ENCODE peak calls at places on chromosomes 16 and 17, in seven cellular contexts. Y is K562; G is CD8-positive, alpha-beta T cell; J is endothelial cell of umbilical vein; A is activated naive CD8-positive, alpha-beta T cell treated with anti-CD3 and anti-CD28 coated beads, Interleukin-2, amount 50 U/mL, for 16 hours; M is keratinocyte; W is IMR-90. X is an unnamed sample.

GRCh38 chr17:35241520-35241919 is 1.4 kb upstream of the SLFN5 start:
- DNase-seq in Y (no peak), G (peak), J (no peak), A (no peak), M (no peak), W (no peak), X (no peak)

GRCh38 chr17:3754458-3755334 is 31.0 kb downstream of the HASPIN start:
- DNase-seq in Y (peak), G (peak), J (no peak), A (peak), M (peak), W (no peak), X (no peak)

GRCh38 chr16:29148867-29149272 is 164.0 kb downstream of the LAT start:
- DNase-seq in Y (no peak), G (peak), J (no peak), A (no peak), M (no peak), W (no peak), X (no peak)

GRCh38 chr16:67884-68789 is 4.3 kb downstream of the RHBDF1 start:
- DNase-seq in Y (no peak), G (no peak), J (no peak), A (no peak), M (no peak), W (peak), X (peak)

GRCh38 chr16:57092786-57093301 is 461 bp downstream of the CPNE2 start:
- DNase-seq in Y (peak), G (peak), J (peak), A (no peak), M (no peak), W (no peak), X (peak)

GRCh38 chr16:87855852-87856715 is 13.2 kb downstream of the SLC7A5 start:
- DNase-seq in Y (peak), G (peak), J (no peak), A (no peak), M (no peak), W (peak), X (peak)

GRCh38 chr17:75530837-75531723 is 5.6 kb downstream of the LLGL2 start:
- DNase-seq in Y (no peak), G (no peak), J (no peak), A (no peak), M (no peak), W (no peak), X (no peak)

GRCh38 chr16:81429045-81429521 is 15.5 kb upstream of the CMIP start:
- DNase-seq in Y (peak), G (no peak), J (peak), A (no peak), M (no peak), W (peak), X (peak)

GRCh38 chr16:53773150-53773846 is 69.3 kb downstream of the FTO start:
- DNase-seq in Y (peak), G (no peak), J (peak), A (no peak), M (no peak), W (peak), X (peak)

GRCh38 chr17:20896153-20896649 is 146.6 kb downstream of the USP22 start:
- DNase-seq in Y (no peak), G (no peak), J (peak), A (no peak), M (no peak), W (peak), X (peak)

GRCh38 chr16:78002915-78003538 is 19.3 kb upstream of the CLEC3A start:
- DNase-seq in Y (peak), G (peak), J (peak), A (peak), M (peak), W (peak), X (peak)

GRCh38 chr16:75620326-75621169 is 2.5 kb downstream of the ADAT1 start:
- DNase-seq in Y (peak), G (peak), J (no peak), A (no peak), M (no peak), W (no peak), X (no peak)

GRCh38 chr16:85092851-85093250 is 19.4 kb downstream of the CIBAR2 start:
- DNase-seq in Y (no peak), G (no peak), J (no peak), A (no peak), M (no peak), W (no peak), X (no peak)

GRCh38 chr17:19553036-19553435 is 19.4 kb downstream of the SLC47A1 start:
- DNase-seq in Y (no peak), G (no peak), J (no peak), A (no peak), M (no peak), W (no peak), X (no peak)

GRCh38 chr16:6375471-6376075 is 957.1 kb upstream of the RBFOX1 start:
- DNase-seq in Y (no peak), G (no peak), J (no peak), A (no peak), M (no peak), W (no peak), X (no peak)

GRCh38 chr17:2796164-2797140 is at the start of gene RAP1GAP2:
- DNase-seq in Y (no peak), G (peak), J (no peak), A (no peak), M (no peak), W (no peak), X (no peak)

GRCh38 chr16:68848786-68849185 is 5.5 kb downstream of the TANGO6 start:
- DNase-seq in Y (no peak), G (no peak), J (no peak), A (no peak), M (no peak), W (no peak), X (no peak)

GRCh38 chr16:57446530-57447141 is 549 bp downstream of the CIAPIN1 start:
- DNase-seq in Y (peak), G (no peak), J (peak), A (no peak), M (peak), W (peak), X (peak)

GRCh38 chr17:17533901-17534441 is 37.8 kb upstream of the RASD1 start:
- DNase-seq in Y (no peak), G (no peak), J (no peak), A (no peak), M (no peak), W (no peak), X (no peak)

GRCh38 chr16:55042556-55043432 is 112.1 kb downstream of the IRX5 start:
- DNase-seq in Y (no peak), G (no peak), J (no peak), A (no peak), M (no peak), W (no peak), X (no peak)

GRCh38 chr17:70577456-70577855 is 408.1 kb downstream of the KCNJ2 start:
- DNase-seq in Y (no peak), G (no peak), J (no peak), A (no peak), M (no peak), W (no peak), X (no peak)

GRCh38 chr16:14007460-14007859 is 63.7 kb upstream of the MRTFB start:
- DNase-seq in Y (no peak), G (no peak), J (peak), A (no peak), M (no peak), W (peak), X (peak)

GRCh38 chr17:76487451-76488192 is 13.6 kb downstream of the RHBDF2 start:
- DNase-seq in Y (no peak), G (no peak), J (no peak), A (no peak), M (no peak), W (no peak), X (no peak)

GRCh38 chr16:79716645-79717323 is 116.2 kb upstream of the MAF start:
- DNase-seq in Y (no peak), G (no peak), J (no peak), A (no peak), M (no peak), W (no peak), X (no peak)

GRCh38 chr16:87723224-87723619 is 42.6 kb downstream of the KLHDC4 start:
- DNase-seq in Y (peak), G (no peak), J (peak), A (no peak), M (no peak), W (peak), X (peak)

GRCh38 chr17:13699261-13699660 is 97.5 kb upstream of the HS3ST3A1 start:
- DNase-seq in Y (no peak), G (no peak), J (no peak), A (no peak), M (no peak), W (no peak), X (no peak)

X was measured in EL.